ENCODE peak calls at places on chromosomes 5 and 9, in four cellular contexts. I is Panc1, S is SJSA1, M is substantia nigra. G is an unnamed sample.

GRCh38 chr5:96794757-96795156 is 13.0 kb downstream of the ERAP1 start:
- DNase-seq in I (no peak), S (no peak), M (no peak), G (no peak)

GRCh38 chr9:127884976-127885490 is 7.6 kb upstream of the AK1 start:
- DNase-seq in I (no peak), S (no peak), M (no peak), G (no peak)

GRCh38 chr9:38339087-38339486 is 53.4 kb upstream of the ALDH1B1 start:
- DNase-seq in I (no peak), S (no peak), M (no peak), G (no peak)

GRCh38 chr5:175344331-175345200 is 99.4 kb downstream of the DRD1 start:
- DNase-seq in I (no peak), S (peak), M (no peak), G (no peak)

GRCh38 chr9:71876106-71876505 is 34.9 kb downstream of the ABHD17B start:
- DNase-seq in I (no peak), S (no peak), M (no peak), G (no peak)

GRCh38 chr9:13228431-13228830 is 51.1 kb downstream of the MPDZ start:
- DNase-seq in I (no peak), S (no peak), M (no peak), G (no peak)

GRCh38 chr5:101534486-101535110 is 631.5 kb upstream of the ST8SIA4 start:
- DNase-seq in I (no peak), S (no peak), M (no peak), G (no peak)

GRCh38 chr9:137029058-137029922 is 1.3 kb upstream of the ABCA2 start:
- DNase-seq in I (peak), S (peak), M (peak), G (no peak)

GRCh38 chr9:19642256-19642655 is 146.6 kb downstream of the SLC24A2 start:
- DNase-seq in I (no peak), S (no peak), M (no peak), G (peak)

GRCh38 chr5:14676320-14676719 is 11.8 kb downstream of the OTULIN start:
- DNase-seq in I (no peak), S (no peak), M (no peak), G (no peak)

GRCh38 chr5:98556707-98557106 is 216.8 kb upstream of the RGMB start:
- DNase-seq in I (no peak), S (no peak), M (no peak), G (no peak)

GRCh38 chr5:139740138-139740992 is 55.2 kb upstream of the PSD2 start:
- DNase-seq in I (no peak), S (no peak), M (no peak), G (no peak)

GRCh38 chr5:173045481-173045880 is 10.7 kb upstream of the CREBRF start:
- DNase-seq in I (no peak), S (no peak), M (no peak), G (no peak)

GRCh38 chr9:127361561-127361960 is 35.4 kb upstream of the SLC2A8 start:
- DNase-seq in I (no peak), S (no peak), M (no peak), G (no peak)

GRCh38 chr5:170632985-170633234 is 129.1 kb downstream of the KCNIP1 start:
- DNase-seq in I (no peak), S (peak), M (no peak), G (peak)

GRCh38 chr9:129351058-129351641 is 173.1 kb upstream of the IER5L start:
- DNase-seq in I (no peak), S (no peak), M (no peak), G (no peak)

DNA sequence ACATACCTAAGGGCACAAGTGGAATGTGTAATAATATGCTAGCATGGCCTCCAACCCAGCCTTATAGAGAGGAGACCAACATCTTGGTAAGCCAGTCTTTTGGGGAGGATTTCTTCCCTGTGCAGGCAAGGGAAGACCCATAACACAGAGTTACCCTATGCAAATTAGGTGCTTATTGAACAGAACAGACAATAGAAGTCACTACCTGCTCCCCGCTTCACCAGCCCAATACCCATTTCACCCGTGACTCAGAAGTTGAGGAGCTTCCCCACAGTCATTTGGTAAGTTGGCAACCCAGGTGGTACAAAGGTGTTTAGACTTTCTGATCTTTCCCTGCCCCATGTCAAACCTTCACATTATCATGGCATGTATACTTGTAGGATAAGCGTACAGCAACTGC is 44.6 kb downstream of the AOPEP start:
- DNase-seq in I (no peak), S (no peak), M (no peak), G (no peak)
- H3K27ac ChIP-seq in I (no peak), S (no peak), M (peak), G (peak)

GRCh38 chr9:21070887-21071286 is 6.9 kb downstream of the IFNB1 start:
- DNase-seq in I (no peak), S (no peak), M (no peak), G (no peak)

GRCh38 chr9:21075484-21075883 is 2.3 kb downstream of the IFNB1 start:
- DNase-seq in I (no peak), S (no peak), M (no peak), G (no peak)

GRCh38 chr9:21070171-21070571 is 7.6 kb downstream of the IFNB1 start:
- DNase-seq in I (peak), S (peak), M (no peak), G (no peak)
- H3K27ac ChIP-seq in I (no peak), S (peak), M (no peak), G (no peak)

GRCh38 chr9:81513049-81513448 is 176.3 kb downstream of the TLE1 start:
- DNase-seq in I (no peak), S (no peak), M (no peak), G (no peak)

GRCh38 chr9:81506941-81507864 is 182.1 kb downstream of the TLE1 start:
- DNase-seq in I (no peak), S (no peak), M (no peak), G (no peak)

GRCh38 chr9:81517954-81518353 is 171.4 kb downstream of the TLE1 start:
- DNase-seq in I (no peak), S (no peak), M (no peak), G (no peak)

DNA sequence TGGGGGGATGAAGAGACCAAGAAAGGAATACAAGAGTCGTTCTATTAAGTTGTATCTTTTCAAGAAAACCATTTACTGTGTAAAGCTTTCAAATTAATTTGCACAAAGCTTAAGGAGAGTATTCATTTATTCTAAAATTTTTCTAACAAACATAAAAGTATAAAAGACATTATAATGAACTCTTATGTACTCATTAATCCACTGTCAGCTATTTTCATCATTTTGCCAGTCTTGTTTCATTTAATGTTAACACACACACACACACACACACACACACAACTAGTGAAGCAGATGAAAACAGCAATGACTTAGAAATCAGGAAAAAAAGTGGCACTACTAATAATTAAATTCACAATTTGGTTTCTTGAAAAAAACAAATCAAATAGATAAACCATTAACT is 176.7 kb downstream of the TLE1 start:
- DNase-seq in I (no peak), S (no peak), M (no peak), G (no peak)
- H3K27ac ChIP-seq in I (no peak), S (no peak), M (no peak), G (no peak)

DNA sequence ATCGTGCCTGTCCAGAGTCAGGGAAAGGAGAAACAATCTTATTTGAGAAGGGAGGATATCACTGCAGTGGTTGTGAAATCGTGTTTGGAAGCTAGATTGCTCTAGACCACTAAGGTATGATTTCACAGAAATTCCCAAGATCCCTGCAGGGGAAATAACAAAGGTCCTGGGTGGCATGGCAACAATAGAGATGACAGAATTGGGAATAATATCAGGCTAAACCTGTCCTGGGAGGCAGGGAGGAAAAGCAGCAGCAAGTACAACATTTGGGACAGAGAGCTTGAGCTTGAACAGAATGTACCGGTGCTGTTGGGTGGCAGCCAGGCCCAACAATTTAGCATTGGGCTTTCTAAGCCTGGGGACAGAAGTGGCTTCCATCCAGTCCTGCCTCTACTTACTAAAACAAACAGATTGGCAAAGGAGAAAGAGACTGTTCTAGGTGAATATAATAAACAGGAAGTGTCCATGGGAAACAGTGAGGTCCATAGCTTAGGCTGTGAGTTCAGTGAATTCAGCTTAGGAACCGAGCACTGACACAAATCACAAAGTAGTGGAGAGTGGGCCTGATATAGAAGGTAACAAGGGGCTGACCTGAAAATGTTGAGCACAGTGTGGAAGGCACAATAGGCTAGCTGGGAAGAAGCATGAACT is 16.9 kb upstream of the ARHGAP26 start:
- DNase-seq in I (no peak), S (no peak), M (peak), G (no peak)
- H3K27ac ChIP-seq in I (peak), S (peak), M (peak), G (peak)

DNA sequence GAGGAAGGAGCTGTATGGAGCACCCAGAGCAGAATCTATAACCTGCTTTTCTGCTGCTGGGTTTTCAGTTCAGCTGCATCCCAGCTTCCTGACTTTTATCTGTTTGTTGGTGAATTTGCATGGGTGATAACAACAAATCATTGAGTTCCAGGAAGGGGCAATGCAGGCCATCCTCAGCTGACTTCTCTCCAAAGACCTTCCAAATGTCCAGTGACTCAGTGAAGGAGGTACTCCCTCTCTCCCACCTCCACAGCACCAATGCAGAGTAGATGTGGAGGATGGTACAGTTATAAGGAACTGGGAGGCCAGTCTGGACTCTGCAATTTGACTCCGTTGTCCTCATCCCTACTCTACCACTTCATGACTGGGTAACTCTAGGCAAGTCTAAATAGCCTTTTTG is 1.7 kb upstream of the TXN start:
- DNase-seq in I (no peak), S (no peak), M (no peak), G (no peak)
- H3K27ac ChIP-seq in I (no peak), S (peak), M (peak), G (no peak)

GRCh38 chr9:70135176-70135575 is 91.5 kb downstream of the MAMDC2 start:
- DNase-seq in I (no peak), S (no peak), M (no peak), G (no peak)
- H3K27ac ChIP-seq in I (no peak), S (no peak), M (no peak), G (no peak)

DNA sequence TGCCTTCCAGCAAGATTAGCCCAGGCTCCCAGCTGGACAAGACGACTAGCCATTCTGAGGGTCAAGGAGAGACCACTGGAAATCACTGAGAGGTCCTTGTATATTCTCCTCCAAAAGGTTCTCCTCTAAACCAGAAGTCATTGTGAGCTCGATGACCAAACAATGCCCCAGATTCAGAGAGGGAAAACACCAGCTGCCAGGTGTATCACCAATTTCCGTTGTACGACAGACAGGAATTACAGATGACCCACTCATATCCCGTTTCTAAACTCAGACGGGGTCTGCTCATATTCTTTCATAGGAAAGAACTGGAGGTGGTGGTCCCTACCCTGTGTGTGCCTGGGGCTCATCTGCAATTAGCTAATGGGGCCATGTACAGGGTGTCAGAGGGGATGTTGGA is 14.2 kb downstream of the FAXDC2 start:
- DNase-seq in I (no peak), S (no peak), M (no peak), G (no peak)
- H3K27ac ChIP-seq in I (no peak), S (no peak), M (peak), G (no peak)

GRCh38 chr5:78506296-78507049 is 142.1 kb downstream of the LHFPL2 start:
- DNase-seq in I (no peak), S (no peak), M (no peak), G (peak)
- H3K27ac ChIP-seq in I (no peak), S (no peak), M (peak), G (peak)

GRCh38 chr5:179060116-179061008 is at the start of gene ZNF354C:
- DNase-seq in I (no peak), S (no peak), M (peak), G (peak)
- H3K27ac ChIP-seq in I (peak), S (no peak), M (peak), G (peak)

GRCh38 chr9:99486684-99487083 is 264.6 kb downstream of the SEC61B start:
- DNase-seq in I (no peak), S (no peak), M (no peak), G (no peak)

GRCh38 chr9:99489043-99489378 is 266.9 kb downstream of the SEC61B start:
- DNase-seq in I (no peak), S (no peak), M (no peak), G (no peak)

GRCh38 chr9:99488109-99489042 is 266.3 kb downstream of the SEC61B start:
- DNase-seq in I (no peak), S (no peak), M (no peak), G (no peak)

GRCh38 chr9:99490736-99491135 is 268.7 kb downstream of the SEC61B start:
- DNase-seq in I (no peak), S (no peak), M (no peak), G (no peak)

GRCh38 chr9:99491408-99492259 is 269.6 kb downstream of the SEC61B start:
- DNase-seq in I (no peak), S (no peak), M (no peak), G (no peak)
- H3K27ac ChIP-seq in I (no peak), S (no peak), M (no peak), G (no peak)

G was measured in caudate nucleus.